ENCODE peak calls at places on chromosomes 3 and 15, in eight cellular contexts. U is H4, T is lower leg skin, A is HFF-Myc, Q is Right ventricle myocardium superior, N is activated T-cell treated with anti-CD3 and anti-CD28 coated beads for 1 hour, K is SJSA1, M is 8988T. W is an unnamed sample.

GRCh38 chr15:59232476-59232875 is 25.8 kb downstream of the LDHAL6B start:
- DNase-seq in Q (no peak), A (peak; percentile 32), K (no peak), T (no peak), M (no peak), N (no peak), U (no peak), W (no peak)

GRCh38 chr15:22907161-22907950 is 68.9 kb downstream of the NIPA2 start:
- DNase-seq in A (no peak), U (no peak), M (no peak), K (no peak), N (no peak), T (no peak), Q (no peak), W (no peak)

GRCh38 chr3:192577811-192578210 is 149.5 kb downstream of the FGF12 start:
- DNase-seq in U (no peak), Q (no peak), K (no peak), T (no peak), M (no peak), A (no peak), N (no peak), W (no peak)

GRCh38 chr3:184262166-184262926 is 993 bp upstream of the CAMK2N2 start:
- DNase-seq in T (no peak), K (no peak), Q (no peak), N (no peak), A (no peak), M (no peak), U (no peak), W (no peak)

GRCh38 chr3:164049836-164050235 is 1028.5 kb downstream of the SI start:
- DNase-seq in K (no peak), Q (no peak), M (no peak), U (no peak), T (no peak), N (no peak), A (no peak), W (no peak)

GRCh38 chr3:186732169-186732766 is 15.1 kb downstream of the KNG1 start:
- DNase-seq in K (no peak), T (no peak), M (no peak), N (no peak), U (no peak), A (no peak), Q (no peak), W (no peak)

GRCh38 chr3:47525617-47526016 is 12.1 kb upstream of the ELP6 start:
- DNase-seq in U (no peak), N (no peak), T (no peak), M (no peak), K (no peak), A (no peak), Q (no peak), W (no peak)

GRCh38 chr3:38662544-38662943 is 13.1 kb upstream of the SCN5A start:
- DNase-seq in M (no peak), N (no peak), Q (no peak), K (no peak), U (peak; percentile 38), A (no peak), T (no peak), W (no peak)

GRCh38 chr15:75867428-75867827 is 24.2 kb downstream of the UBE2Q2 start:
- DNase-seq in M (no peak), U (no peak), K (no peak), N (no peak), Q (no peak), A (no peak), T (no peak), W (no peak)

GRCh38 chr3:4533489-4534443 is 40.6 kb downstream of the ITPR1 start:
- DNase-seq in A (no peak), K (no peak), T (no peak), U (peak; percentile 31), Q (peak; percentile 66), N (no peak), M (no peak), W (peak; percentile 73)

GRCh38 chr3:46926039-46926438 is 48.5 kb downstream of the PTH1R start:
- DNase-seq in A (no peak), U (no peak), N (no peak), M (no peak), K (no peak), Q (no peak), T (no peak), W (no peak)

GRCh38 chr15:41018534-41018933 is 65.3 kb downstream of the CHAC1 start:
- DNase-seq in M (no peak), U (no peak), K (no peak), N (no peak), A (no peak), Q (no peak), T (no peak), W (no peak)

GRCh38 chr3:11641683-11642407 is 1.9 kb downstream of the VGLL4 start:
- DNase-seq in K (no peak), N (no peak), Q (no peak), A (no peak), M (no peak), T (no peak), U (peak; percentile 45), W (no peak)

GRCh38 chr3:52121813-52122212 is 32.4 kb downstream of the POC1A start:
- DNase-seq in N (no peak), K (no peak), U (no peak), M (no peak), Q (peak; percentile 30), A (no peak), T (no peak), W (peak; percentile 67)

GRCh38 chr15:72782274-72782992 is 1.1 kb downstream of the ADPGK start:
- DNase-seq in U (no peak), Q (no peak), T (no peak), K (no peak), A (no peak), N (no peak), M (no peak), W (no peak)

GRCh38 chr3:107236661-107237375 is 140.4 kb upstream of the CCDC54 start:
- DNase-seq in Q (no peak), K (no peak), A (no peak), N (no peak), U (no peak), M (no peak), T (no peak), W (no peak)

GRCh38 chr3:40989141-40990061 is 209.9 kb upstream of the CTNNB1 start:
- DNase-seq in U (no peak), A (no peak), M (no peak), T (no peak), N (no peak), Q (no peak), K (no peak), W (no peak)

GRCh38 chr15:60721232-60721576 is 242.3 kb upstream of the ICE2 start:
- DNase-seq in K (no peak), Q (no peak), N (no peak), T (no peak), M (no peak), U (no peak), A (no peak), W (no peak)

GRCh38 chr3:16307832-16308531 is 43.0 kb downstream of the OXNAD1 start:
- DNase-seq in Q (no peak), M (no peak), N (no peak), T (no peak), U (no peak), K (no peak), A (no peak), W (no peak)

GRCh38 chr3:138186803-138187295 is 252 bp upstream of the ARMC8 start:
- DNase-seq in Q (peak; percentile 96), N (peak; percentile 82), A (no peak), M (no peak), K (peak; percentile 80), U (peak; percentile 88), T (peak; percentile 87), W (peak; percentile 92)

GRCh38 chr15:99568548-99569352 is 3.0 kb downstream of the MEF2A start:
- DNase-seq in U (no peak), A (no peak), N (no peak), K (no peak), Q (no peak), T (no peak), M (no peak), W (no peak)